ENCODE peak calls at places on chromosomes 11 and 22, in seven cellular contexts. Y is Peyer's patch, R is NB4, G is heart left ventricle, I is IMR-90, U is spleen, H is A549. X is an unnamed sample.
A peak's percentile ranks its signal among the peaks of the same experiment; 100 is the strongest.

GRCh38 chr11:113884361-113884836 is 9.0 kb upstream of the USP28 start:
- DNase-seq in Y (no peak), R (no peak), G (no peak), I (peak; percentile 44), U (no peak), H (no peak), X (no peak)

GRCh38 chr11:35103366-35104194 is 35.4 kb upstream of the CD44 start:
- DNase-seq in Y (no peak), R (no peak), G (no peak), I (peak; percentile 27), U (no peak), H (no peak), X (no peak)

GRCh38 chr11:66554602-66555001 is 7.9 kb downstream of the ACTN3 start:
- DNase-seq in Y (no peak), R (no peak), G (no peak), I (no peak), U (no peak), H (no peak), X (no peak)

GRCh38 chr11:47393163-47394049 is 15.0 kb upstream of the SLC39A13 start:
- DNase-seq in Y (peak; percentile 50), R (peak; percentile 87), G (peak; percentile 62), I (peak; percentile 88), U (peak; percentile 92), H (no peak), X (peak; percentile 18)

GRCh38 chr11:117872420-117872961 is 4.0 kb downstream of the FXYD6 start:
- DNase-seq in Y (no peak), R (no peak), G (no peak), I (no peak), U (no peak), H (no peak), X (peak; percentile 82)

GRCh38 chr11:17238377-17238776 is 30.6 kb upstream of the PIK3C2A start:
- DNase-seq in Y (no peak), R (no peak), G (no peak), I (no peak), U (no peak), H (no peak), X (no peak)

GRCh38 chr11:7060828-7061227 is 28.0 kb upstream of the RBMXL2 start:
- DNase-seq in Y (no peak), R (no peak), G (no peak), I (peak; percentile 58), U (no peak), H (no peak), X (no peak)

GRCh38 chr22:45185718-45186511 is 22.2 kb downstream of the NUP50 start:
- DNase-seq in Y (no peak), R (no peak), G (no peak), I (no peak), U (peak; percentile 29), H (no peak), X (peak; percentile 11)

DNA sequence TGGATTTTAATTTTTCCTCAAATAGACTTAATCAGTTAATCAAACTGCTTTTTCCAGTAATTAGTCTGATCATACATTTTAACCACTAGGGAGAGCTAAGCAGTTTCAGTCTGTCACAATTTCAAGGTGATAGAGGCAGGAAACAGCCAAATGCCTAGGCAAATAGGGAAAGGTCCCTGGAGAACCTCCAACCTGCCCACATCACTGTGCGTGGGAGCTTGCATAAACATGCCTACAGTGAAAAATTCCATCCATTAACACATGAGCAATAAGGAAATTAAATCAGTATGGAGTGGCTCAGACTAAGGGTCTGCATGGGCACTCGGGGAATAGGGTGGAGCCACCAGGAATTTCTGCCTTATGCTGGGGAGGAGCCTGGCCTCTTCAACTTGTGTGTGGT is 74.6 kb downstream of the AASDHPPT start:
- DNase-seq in Y (no peak), R (no peak), G (no peak), I (peak; percentile 17), U (no peak), H (no peak), X (no peak)
- TF ChIP-seq CTCF in Y (no peak), R (no peak), G (no peak), I (no peak), U (no peak), H (no peak), X (no peak)

GRCh38 chr11:12164061-12165014 is 53.9 kb downstream of the MICAL2 start:
- DNase-seq in Y (no peak), R (peak; percentile 69), G (peak; percentile 26), I (peak; percentile 91), U (no peak), H (no peak), X (peak; percentile 63)
- TF ChIP-seq POLR2A in Y (no peak), R (no peak), G (no peak), I (peak; percentile 45), U (no peak), H (no peak), X (no peak)

GRCh38 chr22:36367066-36367465 is 20.7 kb downstream of the MYH9 start:
- DNase-seq in Y (no peak), R (no peak), G (no peak), I (no peak), U (no peak), H (no peak), X (no peak)
- H3K4me3 ChIP-seq in Y (no peak overlapping the region), R (no peak overlapping the region), G (peak overlapping the region; percentile 15), I (no peak overlapping the region), U (no peak overlapping the region), H (no peak overlapping the region), X (no peak overlapping the region)

GRCh38 chr11:1060410-1060809 is 14.3 kb upstream of the MUC2 start:
- DNase-seq in Y (peak; percentile 57), R (no peak), G (no peak), I (no peak), U (no peak), H (no peak), X (no peak)
- TF ChIP-seq CTCF in Y (no peak), R (no peak), G (no peak), I (no peak), U (no peak), H (no peak), X (no peak)

GRCh38 chr11:1022411-1022810 is 14.1 kb downstream of the MUC6 start:
- DNase-seq in Y (no peak), R (no peak), G (no peak), I (no peak), U (no peak), H (no peak), X (no peak)
- TF ChIP-seq POLR2A in Y (no peak), R (no peak), G (no peak), I (no peak), U (no peak), H (no peak), X (no peak)

DNA sequence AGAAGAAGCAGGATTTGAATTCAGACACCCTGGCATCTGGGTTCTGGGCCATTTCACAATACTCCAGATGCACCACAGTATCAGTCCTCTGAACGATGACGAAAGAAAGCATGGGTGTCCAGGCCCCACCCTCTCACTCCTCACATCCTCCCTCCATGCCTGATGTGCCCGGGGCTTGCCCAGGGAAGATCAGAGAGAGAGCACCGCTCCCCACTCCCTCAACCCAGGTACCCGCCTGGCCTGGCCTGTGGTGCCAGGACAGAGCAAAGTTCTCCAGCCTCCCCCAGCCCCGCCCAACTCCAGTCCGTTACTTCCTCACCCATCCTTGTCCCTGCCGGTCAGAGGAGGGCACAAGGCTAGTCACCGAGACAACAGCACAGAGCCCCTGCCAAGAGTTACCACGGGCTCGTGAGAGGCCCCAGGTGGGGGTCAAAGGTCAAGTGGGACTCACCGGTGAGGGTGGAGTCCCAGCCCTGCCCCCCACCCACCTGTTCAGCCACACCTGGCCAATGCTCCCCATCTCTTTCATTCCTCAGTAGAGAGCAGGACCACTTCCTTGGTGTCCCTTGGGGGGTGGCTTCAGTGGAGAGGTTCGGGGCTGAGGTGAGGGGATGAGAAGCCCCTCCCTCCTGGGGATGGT is 8.1 kb downstream of the BCL9L start:
- DNase-seq in Y (peak; percentile 89), R (peak; percentile 83), G (no peak), I (peak; percentile 91), U (peak; percentile 85), H (no peak), X (peak; percentile 84)
- H3K4me3 ChIP-seq in Y (peak overlapping the region; percentile 42), R (no peak overlapping the region), G (peak overlapping the region; percentile 88), I (no peak overlapping the region), U (no peak overlapping the region), H (peak overlapping the region; percentile 43), X (no peak overlapping the region)

DNA sequence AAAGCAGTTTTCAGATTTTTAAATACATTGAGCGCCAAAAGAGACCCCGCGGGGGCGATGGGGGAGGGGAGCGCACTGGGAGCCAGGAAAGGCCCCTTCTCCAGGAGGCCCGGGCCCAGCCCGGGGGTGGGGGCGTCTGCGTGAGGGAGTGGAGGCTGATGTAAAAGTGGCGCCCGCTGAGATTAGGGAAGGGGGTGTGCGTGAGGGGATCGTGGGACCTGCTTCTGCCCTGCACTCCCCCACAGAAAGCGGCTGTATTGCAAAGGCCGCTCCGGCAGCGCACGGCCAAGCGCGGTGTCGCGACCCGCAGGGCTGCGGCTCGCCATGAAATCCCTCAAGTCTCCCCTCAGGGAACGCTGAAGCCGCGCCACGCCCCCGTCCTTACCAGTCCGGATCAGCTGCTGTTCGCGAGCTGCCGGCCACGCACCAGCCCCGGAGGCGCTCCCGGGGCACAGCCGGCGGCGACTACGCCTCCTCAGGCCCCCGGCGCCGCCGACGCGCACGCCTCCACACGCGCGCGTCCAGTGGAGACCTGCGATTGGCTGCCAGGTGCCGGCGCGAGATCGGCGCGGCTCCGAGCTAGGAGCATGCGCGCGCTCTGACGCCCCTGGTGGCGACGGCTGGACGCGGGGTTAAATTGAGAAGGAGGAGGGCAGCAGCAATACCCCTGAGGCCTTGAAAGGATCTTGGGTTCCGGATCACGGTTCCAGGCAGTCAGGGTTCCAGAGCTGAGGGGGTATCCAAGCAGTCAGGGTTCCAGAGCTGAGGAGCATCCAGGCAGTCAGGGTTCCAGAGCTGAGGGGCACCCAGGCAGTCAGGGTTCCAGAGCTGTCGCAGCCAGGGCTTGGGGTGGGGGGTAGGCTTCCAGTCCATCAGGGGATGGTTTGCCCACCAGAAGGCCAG is at the start of gene ZNF280B:
- DNase-seq in Y (peak; percentile 79), R (peak; percentile 88), G (peak; percentile 46), I (peak; percentile 79), U (peak; percentile 93), H (peak; percentile 44), X (no peak)
- TF ChIP-seq CTCF in Y (peak; percentile 26), R (peak; percentile 28), G (no peak), I (peak; percentile 71), U (peak; percentile 50), H (peak; percentile 48), X (no peak)

DNA sequence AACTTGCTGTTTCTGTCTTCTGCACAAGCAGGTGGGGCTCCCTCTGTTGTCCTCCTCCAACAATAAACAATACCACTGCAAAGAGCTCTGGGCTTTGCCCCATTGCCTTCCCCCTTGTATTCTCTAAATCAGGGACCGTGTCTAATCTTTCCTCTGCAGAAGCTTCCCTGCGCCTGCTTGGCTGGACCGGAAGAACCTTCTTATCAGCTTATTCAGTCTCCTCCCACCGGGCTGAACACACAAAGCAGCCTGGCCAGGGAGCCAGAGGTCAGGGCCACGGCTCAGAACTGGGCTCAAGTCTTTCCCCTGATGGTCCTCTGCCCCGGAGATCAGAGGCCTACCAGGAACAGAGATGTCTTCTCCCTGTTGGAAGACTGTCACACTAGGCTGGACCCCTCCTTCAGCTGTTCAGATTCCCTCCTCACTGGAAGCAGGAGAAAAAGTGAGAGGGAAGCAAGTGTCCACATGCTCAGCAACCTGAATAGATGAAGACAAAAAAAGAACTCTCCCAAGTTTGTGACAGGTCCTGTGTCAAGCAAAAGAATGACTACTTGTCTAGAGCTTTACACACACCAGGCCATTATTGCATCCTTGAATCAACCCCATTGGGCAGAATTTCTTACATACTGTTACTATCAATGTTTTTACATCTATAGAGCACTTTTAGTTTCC is 63.7 kb downstream of the RAB30 start:
- DNase-seq in Y (peak; percentile 72), R (no peak), G (peak; percentile 59), I (peak; percentile 24), U (peak; percentile 79), H (no peak), X (no peak)
- TF ChIP-seq POLR2A in Y (peak; percentile 26), R (no peak), G (no peak), I (no peak), U (no peak), H (no peak), X (no peak)